ENCODE peak calls at places on chromosomes 5 and 9, in four cellular contexts. Q is RWPE1, Y is WERI-Rb-1, P is uterus. R is an unnamed sample.

GRCh38 chr5:147226512-147226911 is 8.3 kb upstream of the STK32A start:
- DNase-seq in Q (no peak), Y (no peak), P (no peak), R (no peak)

GRCh38 chr9:113634597-113635515 is 171.3 kb downstream of the RGS3 start:
- DNase-seq in Q (no peak), Y (peak), P (no peak), R (no peak)

GRCh38 chr9:129755151-129755550 is 2.3 kb upstream of the PTGES start:
- DNase-seq in Q (no peak), Y (no peak), P (no peak), R (no peak)

GRCh38 chr9:5719546-5719945 is 90.6 kb downstream of the RIC1 start:
- DNase-seq in Q (no peak), Y (no peak), P (no peak), R (no peak)

GRCh38 chr5:150021491-150022162 is 21.1 kb downstream of the HMGXB3 start:
- DNase-seq in Q (peak), Y (no peak), P (peak), R (no peak)

GRCh38 chr9:90141723-90142122 is 500.9 kb downstream of the DIRAS2 start:
- DNase-seq in Q (peak), Y (no peak), P (no peak), R (no peak)

GRCh38 chr9:16337322-16338029 is 533.0 kb downstream of the BNC2 start:
- DNase-seq in Q (peak), Y (no peak), P (no peak), R (no peak)

GRCh38 chr9:4798281-4798680 is 5.5 kb downstream of the RCL1 start:
- DNase-seq in Q (no peak), Y (no peak), P (no peak), R (no peak)

GRCh38 chr5:15690611-15691010 is 190.6 kb downstream of the FBXL7 start:
- DNase-seq in Q (no peak), Y (no peak), P (no peak), R (no peak)

GRCh38 chr5:66561366-66561990 is 34.7 kb upstream of the MAST4 start:
- DNase-seq in Q (no peak), Y (no peak), P (no peak), R (no peak)

GRCh38 chr5:125237026-125237425 is 490.6 kb upstream of the ZNF608 start:
- DNase-seq in Q (no peak), Y (no peak), P (no peak), R (no peak)

GRCh38 chr9:27426717-27427645 is 97.1 kb upstream of the IFNK start:
- DNase-seq in Q (peak), Y (no peak), P (no peak), R (no peak)

GRCh38 chr5:79547982-79548381 is 34.0 kb upstream of the HOMER1 start:
- DNase-seq in Q (peak), Y (no peak), P (no peak), R (no peak)

GRCh38 chr9:99134893-99135341 is 30.0 kb downstream of the TGFBR1 start:
- DNase-seq in Q (no peak), Y (no peak), P (no peak), R (no peak)

DNA sequence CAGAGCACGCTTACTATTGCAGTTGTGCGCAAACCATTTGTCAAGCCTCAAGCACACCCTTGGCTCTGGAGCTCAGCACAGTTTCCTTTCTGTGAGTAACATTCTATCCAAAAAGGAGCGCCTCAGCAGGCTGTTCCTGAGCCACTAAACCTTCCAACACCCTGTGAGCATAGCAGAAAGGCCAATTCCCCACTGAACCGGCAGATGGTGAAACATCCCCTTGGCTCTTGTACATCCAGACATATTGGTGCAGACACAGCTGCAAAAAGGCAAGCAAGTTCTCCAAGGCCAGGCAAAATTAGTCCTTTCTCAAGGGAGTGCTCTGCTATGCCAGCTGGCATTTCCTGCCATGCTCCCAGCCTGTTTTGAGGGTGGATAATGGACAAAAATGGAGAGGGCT is 44.1 kb upstream of the CEMIP2 start:
- DNase-seq in Q (no peak), Y (no peak), P (no peak), R (peak)
- TF ChIP-seq CTCF in Q (no peak), Y (peak), P (no peak), R (no peak)

GRCh38 chr9:133467101-133467500 is 7.3 kb downstream of the CACFD1 start:
- DNase-seq in Q (no peak), Y (no peak), P (no peak), R (no peak)
- TF ChIP-seq CTCF in Q (no peak), Y (peak), P (no peak), R (no peak)

GRCh38 chr5:116301110-116301509 is 216.3 kb downstream of the COMMD10 start:
- DNase-seq in Q (no peak), Y (no peak), P (no peak), R (no peak)
- TF ChIP-seq CTCF in Q (no peak), Y (peak), P (no peak), R (no peak)

DNA sequence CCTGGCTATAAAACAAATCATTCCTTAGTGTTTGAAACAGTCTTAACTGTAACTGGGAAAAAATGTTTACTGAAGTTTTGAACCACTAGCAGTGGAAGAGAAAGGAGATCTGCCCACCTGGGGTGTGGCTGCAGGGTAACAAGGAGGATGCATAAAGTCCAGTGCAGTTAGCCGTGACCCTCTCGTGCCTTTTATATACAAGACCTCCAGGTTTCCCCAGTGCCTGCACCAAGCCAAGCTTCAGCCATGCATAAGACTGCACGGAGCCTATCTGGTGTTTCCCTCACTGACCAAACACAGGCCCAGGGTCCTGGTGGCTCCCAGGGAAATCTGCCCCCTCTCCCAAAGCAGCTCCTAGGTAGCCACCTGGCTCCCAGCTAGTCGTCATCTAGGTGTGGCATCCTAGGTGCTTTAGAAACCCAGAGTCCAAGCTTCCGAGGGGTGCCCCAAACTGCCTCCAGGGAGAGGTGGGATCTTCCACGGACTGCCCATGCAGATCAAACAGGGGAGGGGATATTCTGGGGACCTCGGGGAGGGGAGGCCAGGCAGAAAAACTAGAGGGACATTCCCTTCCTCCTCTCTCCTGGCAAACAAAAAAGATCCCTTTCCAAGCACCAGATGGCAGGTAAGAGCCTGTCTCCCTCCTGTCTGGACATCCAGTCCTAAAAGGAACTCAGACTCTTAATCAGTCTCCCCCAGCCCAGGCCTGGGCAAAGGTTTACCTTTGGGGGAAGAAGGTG is 2.7 kb downstream of the SHB start:
- DNase-seq in Q (peak), Y (peak), P (no peak), R (no peak)
- TF ChIP-seq CTCF in Q (peak), Y (peak), P (peak), R (no peak)

R was measured in glutamatergic neuron.